ENCODE peak calls at places on chromosomes 16 and 17, in ten cellular contexts. M is iPS DF 6.9, Q is mammary epithelial cell, U is H1, Z is spleen, T is brain microvascular endothelial cell, P is mesendoderm, C is ascending aorta, E is endodermal cell, L is sigmoid colon. F is an unnamed sample. For H3K36me3, the result is how much of the 10 kb centered on the place peaks cover.

GRCh38 chr17:80720624-80721577 is 176.3 kb downstream of the RPTOR start:
- DNase-seq in T (peak), U (no peak), M (no peak), P (peak), Q (peak), Z (no peak), L (no peak), E (no peak), C (no peak), F (no peak)

GRCh38 chr16:1265826-1266225 is 10.0 kb downstream of the TPSD1 start:
- DNase-seq in E (no peak), U (no peak), C (no peak), Q (no peak), M (no peak), T (no peak), L (no peak), P (no peak), Z (no peak), F (no peak)

GRCh38 chr16:89098767-89099430 is 5.2 kb downstream of the ACSF3 start:
- DNase-seq in M (no peak), L (no peak), Z (peak), Q (no peak), E (no peak), C (no peak), U (no peak), P (no peak), T (no peak), F (no peak)

GRCh38 chr17:79183221-79184158 is 108.9 kb downstream of the ENGASE start:
- DNase-seq in Z (no peak), T (no peak), M (no peak), P (peak), L (no peak), U (peak), C (no peak), E (peak), Q (peak), F (peak)

GRCh38 chr17:17402558-17402957 is 74.2 kb upstream of the MED9 start:
- DNase-seq in E (no peak), P (no peak), U (no peak), Z (no peak), T (no peak), M (no peak), L (no peak), Q (peak), C (no peak), F (no peak)

GRCh38 chr16:67926181-67926742 is 5.4 kb downstream of the CTRL start:
- DNase-seq in P (peak), E (peak), L (no peak), M (no peak), U (no peak), Z (peak), C (no peak), T (peak), Q (no peak), F (no peak)

GRCh38 chr16:67907397-67907796 is 14.3 kb downstream of the PSKH1 start:
- DNase-seq in U (no peak), M (no peak), T (no peak), C (no peak), E (no peak), Q (no peak), L (no peak), P (no peak), Z (no peak), F (peak)

GRCh38 chr16:70804729-70805169 is 3.8 kb upstream of the VAC14 start:
- DNase-seq in E (peak), T (no peak), Z (no peak), M (no peak), P (no peak), C (no peak), L (no peak), U (no peak), Q (no peak), F (no peak)

GRCh38 chr16:24610421-24610765 is 71.0 kb downstream of the RBBP6 start:
- DNase-seq in P (peak), M (no peak), C (no peak), U (no peak), L (no peak), E (peak), Z (peak), T (no peak), Q (peak), F (peak)

GRCh38 chr16:47732806-47733150 is 271.6 kb downstream of the PHKB start:
- DNase-seq in E (peak), T (peak), C (no peak), Q (peak), P (peak), L (no peak), Z (no peak), M (no peak), U (no peak), F (no peak)

GRCh38 chr17:17535957-17536356 is 39.8 kb upstream of the RASD1 start:
- DNase-seq in L (peak), T (peak), Z (no peak), U (no peak), P (no peak), C (no peak), E (no peak), M (no peak), Q (no peak), F (no peak)

GRCh38 chr17:72985882-72986720 is 106.4 kb downstream of the SLC39A11 start:
- DNase-seq in Z (peak), E (peak), T (peak), Q (peak), P (peak), M (peak), C (no peak), L (no peak), U (peak), F (peak)

GRCh38 chr16:86050591-86051375 is 151.8 kb downstream of the IRF8 start:
- DNase-seq in C (no peak), Q (no peak), P (no peak), L (no peak), M (no peak), Z (peak), U (no peak), E (peak), T (no peak), F (no peak)

GRCh38 chr17:45423936-45424335 is 8.7 kb downstream of the ARHGAP27 start:
- DNase-seq in Z (no peak), T (no peak), Q (no peak), E (peak), U (no peak), P (no peak), C (no peak), L (no peak), M (no peak), F (no peak)

GRCh38 chr17:41717408-41718286 is 5.5 kb downstream of the GAST start:
- DNase-seq in P (no peak), U (no peak), E (no peak), L (no peak), C (no peak), M (no peak), Z (no peak), T (no peak), Q (peak), F (no peak)

GRCh38 chr17:3688852-3689261 is 7.1 kb downstream of the P2RX5 start:
- DNase-seq in M (no peak), C (no peak), E (peak), L (no peak), U (peak), P (no peak), Z (no peak), T (no peak), Q (no peak), F (no peak)

GRCh38 chr17:78611636-78612035 is 34.4 kb upstream of the DNAH17 start:
- DNase-seq in Z (peak), T (no peak), L (peak), U (no peak), Q (no peak), P (no peak), M (no peak), C (no peak), E (no peak), F (no peak)

GRCh38 chr16:15482068-15482747 is 47.8 kb downstream of the BMERB1 start:
- DNase-seq in T (peak), U (no peak), E (peak), M (peak), C (no peak), P (peak), Q (peak), Z (no peak), L (peak), F (peak)

GRCh38 chr17:58587713-58588117 is 73.3 kb upstream of the MTMR4 start:
- DNase-seq in P (peak), E (peak), M (peak), C (no peak), U (peak), T (peak), L (peak), Q (peak), Z (peak), F (peak)

GRCh38 chr17:17872468-17873345 is 35.9 kb upstream of the SREBF1 start:
- DNase-seq in U (no peak), P (no peak), C (no peak), M (no peak), Z (no peak), L (no peak), T (no peak), Q (no peak), E (peak), F (no peak)

GRCh38 chr16:53666816-53667415 is 36.7 kb downstream of the RPGRIP1L start:
- DNase-seq in Q (no peak), L (no peak), Z (no peak), E (no peak), U (no peak), T (no peak), P (no peak), C (no peak), M (no peak), F (no peak)

GRCh38 chr17:31838641-31839225 is 20.3 kb downstream of the COPRS start:
- DNase-seq in P (no peak), Q (no peak), U (no peak), M (no peak), T (no peak), C (no peak), E (no peak), L (no peak), Z (no peak), F (peak)

GRCh38 chr16:16025214-16025968 is 76.0 kb downstream of the ABCC1 start:
- DNase-seq in L (no peak), Z (no peak), E (no peak), T (peak), Q (peak), P (no peak), C (no peak), U (no peak), M (no peak), F (no peak)

GRCh38 chr17:50470451-50470850 is 1.8 kb upstream of the CHAD start:
- DNase-seq in E (peak), C (no peak), Z (no peak), U (no peak), P (no peak), Q (no peak), L (peak), T (no peak), M (no peak), F (peak)

GRCh38 chr17:29151567-29151966 is 28.6 kb downstream of the MYO18A start:
- DNase-seq in C (no peak), U (no peak), P (peak), T (peak), M (no peak), Q (peak), E (peak), Z (no peak), L (no peak), F (no peak)

GRCh38 chr17:38369124-38369886 is 17.7 kb downstream of the SOCS7 start:
- DNase-seq in P (no peak), T (no peak), Z (no peak), E (no peak), L (no peak), U (no peak), C (no peak), M (no peak), Q (no peak), F (no peak)
- H3K36me3 ChIP-seq in P (under half), T (under half), Z (under half), E (under half), L (under half), U (under half), C (half or more), M (under half), Q (under half), F (half or more)

DNA sequence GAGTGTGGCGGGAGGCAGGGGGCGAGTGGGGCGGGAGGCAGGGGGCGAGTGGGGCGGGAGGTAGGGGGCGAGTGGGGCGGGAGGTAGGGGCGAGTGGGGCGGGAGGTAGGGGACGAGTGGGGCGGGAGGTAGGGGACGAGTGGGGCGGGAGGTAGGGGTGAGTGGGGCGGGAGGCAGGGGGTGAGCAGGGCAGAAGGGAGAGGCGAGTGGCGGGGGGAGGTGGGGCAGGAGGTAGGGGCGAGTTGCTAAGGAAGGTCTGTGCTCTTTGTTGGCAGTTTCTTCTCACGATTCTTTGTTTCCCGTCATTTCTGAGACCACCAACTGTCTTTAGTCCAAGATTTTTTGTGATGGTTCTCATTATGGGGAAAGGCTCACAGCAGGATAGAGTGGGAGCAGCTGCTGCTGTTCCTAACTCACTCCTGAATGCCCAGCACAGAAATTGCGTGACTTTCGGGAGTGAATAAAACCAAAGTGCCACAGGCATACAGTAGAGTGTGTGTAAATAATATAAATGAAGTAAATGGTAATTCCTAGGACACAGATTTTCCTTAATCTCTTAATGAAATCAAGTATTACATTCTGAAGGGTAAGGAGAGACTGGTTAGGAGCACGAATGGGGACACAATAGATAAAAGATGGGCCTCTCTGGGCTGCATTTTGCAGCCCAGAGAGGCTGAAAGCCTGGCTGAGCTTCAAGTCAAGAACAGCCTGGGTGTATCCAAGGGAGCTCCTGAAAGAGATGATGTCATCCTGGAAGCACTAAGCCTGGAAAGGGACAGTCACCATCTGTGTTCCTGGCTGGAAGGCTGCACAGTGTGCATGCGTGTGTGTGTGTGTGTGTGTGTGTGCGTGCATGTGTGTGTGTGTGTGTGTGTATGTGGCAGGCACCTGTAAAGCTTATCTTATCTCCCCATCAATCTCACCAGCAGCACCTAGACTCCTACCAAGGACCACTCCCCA is 44.5 kb downstream of the COG7 start:
- DNase-seq in Z (peak), M (no peak), T (peak), E (no peak), U (no peak), C (no peak), L (peak), Q (no peak), P (peak), F (peak)
- H3K36me3 ChIP-seq in Z (under half), M (under half), T (half or more), E (under half), U (under half), C (half or more), L (under half), Q (under half), P (under half), F (under half)

GRCh38 chr16:30606004-30606403 is 4.2 kb downstream of the ZNF689 start:
- DNase-seq in L (no peak), M (no peak), U (no peak), Q (no peak), T (no peak), E (no peak), C (no peak), Z (peak), P (no peak), F (no peak)

GRCh38 chr16:30604316-30604947 is 5.8 kb downstream of the ZNF689 start:
- DNase-seq in Q (no peak), U (no peak), C (no peak), T (no peak), P (no peak), M (no peak), L (no peak), E (no peak), Z (peak), F (no peak)

GRCh38 chr16:30605148-30605547 is 5.0 kb downstream of the ZNF689 start:
- DNase-seq in U (no peak), Z (peak), Q (no peak), P (no peak), L (no peak), C (no peak), M (no peak), T (no peak), E (no peak), F (no peak)

GRCh38 chr16:30602595-30603277 is 7.5 kb downstream of the ZNF689 start:
- DNase-seq in P (no peak), U (no peak), Z (no peak), L (no peak), C (no peak), M (no peak), E (no peak), T (no peak), Q (no peak), F (no peak)

DNA sequence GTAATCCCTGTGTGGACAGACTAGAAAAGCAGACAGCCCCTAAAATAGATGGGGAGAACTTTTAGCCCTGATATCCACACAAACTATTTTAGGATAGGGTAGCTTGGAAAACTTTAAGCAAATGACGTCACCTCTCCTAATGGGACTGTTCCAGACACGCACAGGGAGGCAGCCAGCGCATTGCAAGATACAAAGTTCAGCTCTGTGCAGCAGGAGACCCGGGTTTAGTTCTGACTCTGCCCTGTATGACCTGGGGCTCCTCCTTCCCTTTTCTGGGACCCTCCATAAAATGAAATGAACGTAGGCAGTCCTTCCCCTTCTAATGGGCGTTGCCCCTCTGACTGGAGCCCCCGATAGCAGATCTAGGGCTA is 6.3 kb downstream of the ZNF689 start:
- DNase-seq in Z (no peak), Q (no peak), E (no peak), L (no peak), M (no peak), T (no peak), U (no peak), C (no peak), P (no peak), F (no peak)
- H3K36me3 ChIP-seq in Z (under half), Q (under half), E (under half), L (under half), M (under half), T (under half), U (under half), C (under half), P (under half), F (half or more)

GRCh38 chr16:2449118-2449517 is 10.8 kb upstream of the TEDC2 start:
- DNase-seq in T (no peak), U (no peak), M (no peak), Z (no peak), P (no peak), Q (no peak), C (no peak), L (no peak), E (no peak), F (no peak)
- H3K36me3 ChIP-seq in T (under half), U (under half), M (half or more), Z (under half), P (under half), Q (under half), C (under half), L (under half), E (half or more), F (half or more)

DNA sequence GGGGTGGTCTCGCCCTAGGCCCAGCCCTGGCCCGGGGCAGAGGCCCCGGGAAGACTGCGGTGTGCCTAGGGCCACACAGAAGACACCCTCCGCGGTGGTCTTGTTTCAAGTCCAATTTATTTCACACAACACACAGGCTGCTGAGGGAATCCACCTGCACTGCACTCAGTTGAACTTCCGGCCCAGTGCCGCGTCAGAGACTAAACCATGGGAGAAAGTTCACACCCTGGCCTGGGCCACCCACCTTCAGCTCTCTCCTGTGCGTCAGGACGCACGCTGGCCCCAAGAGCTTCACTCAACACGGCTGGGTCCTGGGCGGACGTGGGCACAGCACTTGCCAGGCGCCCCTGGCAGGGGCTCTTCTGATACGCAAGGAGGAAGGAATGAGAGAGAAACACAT is 58.1 kb downstream of the KLHDC4 start:
- DNase-seq in P (no peak), Q (no peak), M (no peak), Z (no peak), E (no peak), T (no peak), L (no peak), U (no peak), C (no peak), F (no peak)
- H3K36me3 ChIP-seq in P (under half), Q (under half), M (under half), Z (under half), E (under half), T (under half), L (under half), U (under half), C (under half), F (under half)

F was measured in WERI-Rb-1.